ENCODE peak calls at places on chromosomes 13 and 19, in four cellular contexts. D is psoas muscle, Q is mammary epithelial cell, K is PC-3. T is an unnamed sample.

GRCh38 chr13:33180009-33180804 is 105.3 kb downstream of the STARD13 start:
- DNase-seq in D (no peak), Q (no peak), K (no peak), T (no peak)

GRCh38 chr13:73065665-73066350 is 7.0 kb downstream of the KLF5 start:
- DNase-seq in D (no peak), Q (peak; percentile 79), K (peak; percentile 73), T (no peak)

GRCh38 chr13:74560325-74560724 is 426.1 kb upstream of the KLF12 start:
- DNase-seq in D (no peak), Q (no peak), K (no peak), T (no peak)

GRCh38 chr19:1377965-1378785 is 5.5 kb upstream of the NDUFS7 start:
- DNase-seq in D (no peak), Q (no peak), K (no peak), T (peak; percentile 73)

GRCh38 chr19:1104452-1105216 is 840 bp downstream of the GPX4 start:
- DNase-seq in D (peak; percentile 91), Q (peak; percentile 75), K (peak; percentile 70), T (peak; percentile 84)

GRCh38 chr19:6227941-6228325 is 51.8 kb downstream of the MLLT1 start:
- DNase-seq in D (peak; percentile 21), Q (no peak), K (no peak), T (no peak)

GRCh38 chr13:41995946-41996345 is 35.0 kb upstream of the VWA8 start:
- DNase-seq in D (no peak), Q (peak; percentile 85), K (peak; percentile 6), T (no peak)

GRCh38 chr19:49718511-49718910 is 27.6 kb downstream of the CPT1C start:
- DNase-seq in D (no peak), Q (no peak), K (no peak), T (no peak)

GRCh38 chr13:56864451-56864850 is 276.3 kb upstream of the PRR20A start:
- DNase-seq in D (no peak), Q (no peak), K (peak; percentile 8), T (no peak)

GRCh38 chr13:49134305-49134704 is 85.8 kb upstream of the MLNR start:
- DNase-seq in D (no peak), Q (no peak), K (no peak), T (no peak)

GRCh38 chr13:22748866-22749586 is 431.8 kb upstream of the SGCG start:
- DNase-seq in D (no peak), Q (no peak), K (no peak), T (no peak)

GRCh38 chr13:58300224-58300623 is 668.7 kb downstream of the PCDH17 start:
- DNase-seq in D (no peak), Q (no peak), K (no peak), T (no peak)

GRCh38 chr19:17526922-17527321 is 15.5 kb downstream of the PGLS start:
- DNase-seq in D (no peak), Q (no peak), K (no peak), T (no peak)

GRCh38 chr19:48230555-48231129 is 25.1 kb downstream of the CARD8 start:
- DNase-seq in D (no peak), Q (no peak), K (no peak), T (no peak)

GRCh38 chr19:11405846-11406643 is 13.1 kb downstream of the RGL3 start:
- DNase-seq in D (no peak), Q (peak; percentile 24), K (no peak), T (peak; percentile 78)

GRCh38 chr13:84662503-84662902 is 780.2 kb upstream of the SLITRK1 start:
- DNase-seq in D (no peak), Q (no peak), K (no peak), T (no peak)

GRCh38 chr13:78601124-78601885 is 2.0 kb downstream of the POU4F1 start:
- DNase-seq in D (no peak), Q (no peak), K (no peak), T (no peak)

GRCh38 chr19:33502991-33503790 is 18.4 kb downstream of the PEPD start:
- DNase-seq in D (no peak), Q (no peak), K (no peak), T (no peak)

GRCh38 chr13:34078334-34078999 is 260.5 kb downstream of the RFC3 start:
- DNase-seq in D (no peak), Q (no peak), K (no peak), T (no peak)

GRCh38 chr19:18473706-18474087 is 35.8 kb upstream of the ISYNA1 start:
- DNase-seq in D (no peak), Q (no peak), K (no peak), T (peak; percentile 51)

GRCh38 chr19:52653161-52653560 is 15.0 kb upstream of the ZNF83 start:
- DNase-seq in D (no peak), Q (no peak), K (no peak), T (no peak)

GRCh38 chr19:11261902-11262839 is at the start of gene DOCK6:
- DNase-seq in D (peak; percentile 64), Q (no peak), K (peak; percentile 32), T (no peak)

GRCh38 chr13:44058586-44059238 is 179.0 kb downstream of the LACC1 start:
- DNase-seq in D (no peak), Q (no peak), K (no peak), T (no peak)

GRCh38 chr13:33341861-33342452 is 56.4 kb upstream of the STARD13 start:
- DNase-seq in D (no peak), Q (no peak), K (no peak), T (no peak)

GRCh38 chr13:30850204-30850866 is 55.7 kb upstream of the MEDAG start:
- DNase-seq in D (no peak), Q (no peak), K (no peak), T (no peak)

GRCh38 chr19:11059511-11060358 is 29.5 kb upstream of the LDLR start:
- DNase-seq in D (no peak), Q (no peak), K (no peak), T (no peak)

GRCh38 chr19:49847731-49848696 is 2.9 kb upstream of the PTOV1 start:
- DNase-seq in D (no peak), Q (peak; percentile 81), K (peak; percentile 95), T (no peak)

GRCh38 chr13:96397807-96398206 is 307.9 kb downstream of the HS6ST3 start:
- DNase-seq in D (no peak), Q (no peak), K (no peak), T (no peak)

GRCh38 chr13:85194482-85194881 is 604.7 kb downstream of the SLITRK6 start:
- DNase-seq in D (no peak), Q (no peak), K (no peak), T (no peak)

GRCh38 chr19:42242071-42242511 is 311 bp downstream of the GSK3A start:
- DNase-seq in D (no peak), Q (no peak), K (no peak), T (no peak)

GRCh38 chr19:42242512-42243409 is at the start of gene GSK3A:
- DNase-seq in D (peak; percentile 99), Q (peak; percentile 99), K (peak; percentile 96), T (peak; percentile 98)

GRCh38 chr19:42244452-42245220 is 2.2 kb upstream of the GSK3A start:
- DNase-seq in D (peak; percentile 95), Q (peak; percentile 90), K (peak; percentile 93), T (peak; percentile 97)

GRCh38 chr19:42239544-42240220 is 2.7 kb downstream of the GSK3A start:
- DNase-seq in D (no peak), Q (no peak), K (no peak), T (no peak)

GRCh38 chr19:42241279-42241678 is 1.1 kb downstream of the GSK3A start:
- DNase-seq in D (no peak), Q (no peak), K (no peak), T (no peak)
- H3K27ac ChIP-seq in D (peak overlapping the region; percentile 93), Q (peak overlapping the region; percentile 60), K (no peak overlapping the region), T (no peak overlapping the region)

GRCh38 chr19:56118666-56119584 is 2.2 kb downstream of the ZNF787 start:
- DNase-seq in D (no peak), Q (no peak), K (no peak), T (no peak)
- H3K4me3 ChIP-seq in D (peak overlapping the region; percentile 90), Q (no peak overlapping the region), K (peak overlapping the region; percentile 75), T (peak overlapping the region; percentile 62)

GRCh38 chr13:113245858-113246791 is 36.7 kb downstream of the CUL4A start:
- DNase-seq in D (no peak), Q (no peak), K (peak; percentile 15), T (peak; percentile 65)
- TF ChIP-seq CTCF in D (peak; percentile 10), Q (peak; percentile 27), K (peak; percentile 61), T (peak; percentile 35)

GRCh38 chr19:55559684-55560083 is 14.3 kb upstream of the SBK3 start:
- DNase-seq in D (peak; percentile 6), Q (no peak), K (no peak), T (no peak)

GRCh38 chr19:55567708-55568328 is 12.8 kb downstream of the ZNF579 start:
- DNase-seq in D (no peak), Q (no peak), K (no peak), T (no peak)

DNA sequence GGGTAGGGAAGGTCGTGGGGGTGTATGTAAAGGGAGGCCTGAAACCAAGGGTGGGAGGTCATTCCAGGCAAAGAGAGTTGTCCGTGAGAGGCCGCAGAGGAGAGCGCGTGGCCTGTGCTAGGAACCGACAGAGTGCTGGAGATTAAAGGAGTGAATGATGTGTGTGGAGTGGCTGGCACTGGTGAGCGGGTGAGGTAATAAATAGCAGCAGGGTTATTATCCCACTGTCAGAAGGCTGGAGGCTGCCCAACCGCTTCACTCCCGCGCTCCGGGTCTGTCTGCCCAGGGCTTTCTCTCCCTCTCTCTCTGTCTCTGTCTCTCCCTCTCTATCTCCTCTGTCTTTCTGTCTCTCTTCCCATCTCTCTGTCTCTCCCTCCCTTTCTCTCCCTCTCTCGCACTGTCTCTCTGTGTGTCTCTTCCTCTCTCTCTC is 17.4 kb downstream of the ZNF579 start:
- DNase-seq in D (peak; percentile 84), Q (no peak), K (no peak), T (no peak)
- H3K27ac ChIP-seq in D (peak overlapping the region; percentile 83), Q (no peak overlapping the region), K (no peak overlapping the region), T (no peak overlapping the region)

GRCh38 chr13:112894423-112894672 is 74.7 kb upstream of the MCF2L start:
- DNase-seq in D (peak; percentile 46), Q (no peak), K (no peak), T (no peak)
- H3K4me3 ChIP-seq in D (peak overlapping the region; percentile 57), Q (no peak overlapping the region), K (peak overlapping the region; percentile 55), T (peak overlapping the region; percentile 34)

GRCh38 chr19:29743681-29744080 is 28.6 kb upstream of the C19orf12 start:
- DNase-seq in D (no peak), Q (no peak), K (no peak), T (no peak)

GRCh38 chr19:29741776-29742175 is 26.7 kb upstream of the C19orf12 start:
- DNase-seq in D (no peak), Q (no peak), K (no peak), T (no peak)

GRCh38 chr19:29748996-29749395 is 33.9 kb upstream of the C19orf12 start:
- DNase-seq in D (no peak), Q (no peak), K (no peak), T (no peak)

GRCh38 chr19:29741226-29741625 is 26.2 kb upstream of the C19orf12 start:
- DNase-seq in D (no peak), Q (no peak), K (no peak), T (no peak)

DNA sequence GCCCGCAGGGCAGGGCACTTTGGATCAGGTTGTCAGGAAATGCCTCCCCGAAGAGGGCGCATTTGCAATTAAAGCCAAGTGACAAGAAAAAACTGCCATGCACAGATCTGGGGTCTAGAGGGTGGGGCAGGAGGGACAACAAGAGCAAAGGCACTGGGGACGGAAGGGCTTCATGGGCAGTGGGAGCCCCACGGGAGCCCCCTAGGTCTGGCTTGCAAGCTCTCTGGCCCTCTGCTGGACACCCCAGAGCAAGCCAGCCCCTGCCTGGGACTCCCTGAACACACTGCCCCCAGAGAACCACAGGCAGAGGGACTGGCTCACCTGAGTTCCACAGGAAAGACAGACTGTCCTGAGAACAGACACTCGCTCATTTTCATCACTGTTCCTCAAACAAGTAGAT is 30.2 kb upstream of the C19orf12 start:
- DNase-seq in D (no peak), Q (no peak), K (no peak), T (no peak)
- TF ChIP-seq CTCF in D (no peak), Q (no peak), K (peak; percentile 28), T (no peak)

GRCh38 chr19:21322528-21322927 is 6.7 kb downstream of the ZNF708 start:
- DNase-seq in D (no peak), Q (peak; percentile 54), K (no peak), T (no peak)
- H3K27ac ChIP-seq in D (no peak overlapping the region), Q (no peak overlapping the region), K (no peak overlapping the region), T (no peak overlapping the region)